ENCODE peak calls at places on chromosome 10, in seven cellular contexts. V is neural progenitor cell, J is iPS-NIHi11, B is T follicular helper cell, I is retina, K is neural crest cell, O is mesendoderm. C is an unnamed sample.

GRCh38 chr10:88996927-88997326 is 6.3 kb downstream of the FAS start:
- DNase-seq in V (no peak), J (no peak), B (no peak), I (no peak), K (no peak), O (no peak), C (no peak)

GRCh38 chr10:105024184-105024583 is 383.1 kb downstream of the SORCS3 start:
- DNase-seq in V (peak), J (peak), B (no peak), I (no peak), K (no peak), O (no peak), C (peak)

GRCh38 chr10:13535346-13535745 is 6.5 kb upstream of the BEND7 start:
- DNase-seq in V (no peak), J (no peak), B (no peak), I (no peak), K (no peak), O (no peak), C (no peak)

GRCh38 chr10:72738476-72738875 is 46.5 kb downstream of the MCU start:
- DNase-seq in V (no peak), J (no peak), B (no peak), I (no peak), K (no peak), O (no peak), C (peak)

GRCh38 chr10:5809541-5810154 is 3.6 kb downstream of the GDI2 start:
- DNase-seq in V (no peak), J (no peak), B (no peak), I (no peak), K (no peak), O (no peak), C (no peak)

GRCh38 chr10:70982443-70982842 is 94.1 kb upstream of the PCBD1 start:
- DNase-seq in V (no peak), J (no peak), B (no peak), I (no peak), K (no peak), O (no peak), C (no peak)

GRCh38 chr10:123678376-123678775 is 12.2 kb downstream of the GPR26 start:
- DNase-seq in V (no peak), J (peak), B (no peak), I (no peak), K (no peak), O (peak), C (no peak)

GRCh38 chr10:112246-112645 is 23.0 kb upstream of the ZMYND11 start:
- DNase-seq in V (no peak), J (no peak), B (no peak), I (no peak), K (no peak), O (no peak), C (peak)

GRCh38 chr10:80455461-80456345 is 1.6 kb downstream of the TSPAN14 start:
- DNase-seq in V (no peak), J (no peak), B (no peak), I (no peak), K (no peak), O (no peak), C (no peak)

GRCh38 chr10:71431945-71432905 is 35.5 kb downstream of the CDH23 start:
- DNase-seq in V (peak), J (peak), B (no peak), I (no peak), K (no peak), O (peak), C (peak)

GRCh38 chr10:59303018-59303417 is 59.3 kb downstream of the FAM13C start:
- DNase-seq in V (no peak), J (no peak), B (no peak), I (no peak), K (no peak), O (peak), C (no peak)

GRCh38 chr10:34994565-34995142 is 95.5 kb downstream of the CUL2 start:
- DNase-seq in V (peak), J (peak), B (peak), I (peak), K (peak), O (peak), C (peak)

GRCh38 chr10:58856508-58857240 is 319.8 kb upstream of the PHYHIPL start:
- DNase-seq in V (peak), J (peak), B (no peak), I (no peak), K (no peak), O (peak), C (peak)

GRCh38 chr10:7260912-7261700 is 149.7 kb downstream of the SFMBT2 start:
- DNase-seq in V (no peak), J (no peak), B (no peak), I (no peak), K (no peak), O (no peak), C (no peak)

GRCh38 chr10:104035107-104035816 is 50.4 kb downstream of the COL17A1 start:
- DNase-seq in V (no peak), J (no peak), B (no peak), I (no peak), K (no peak), O (no peak), C (no peak)

GRCh38 chr10:127600479-127600878 is 51.4 kb downstream of the NPS start:
- DNase-seq in V (peak), J (peak), B (no peak), I (peak), K (peak), O (peak), C (peak)

GRCh38 chr10:35079763-35080162 is 10.4 kb downstream of the CUL2 start:
- DNase-seq in V (no peak), J (no peak), B (no peak), I (no peak), K (no peak), O (no peak), C (no peak)

GRCh38 chr10:91088300-91089140 is 131.9 kb upstream of the PCGF5 start:
- DNase-seq in V (no peak), J (peak), B (no peak), I (no peak), K (no peak), O (peak), C (no peak)

GRCh38 chr10:96832721-96833219 is 672 bp downstream of the LCOR start:
- DNase-seq in V (no peak), J (peak), B (peak), I (peak), K (peak), O (no peak), C (peak)

GRCh38 chr10:104209575-104210198 is 22.5 kb downstream of the CFAP43 start:
- DNase-seq in V (peak), J (peak), B (peak), I (peak), K (peak), O (peak), C (peak)

GRCh38 chr10:122498521-122498920 is 37.2 kb downstream of the HTRA1 start:
- DNase-seq in V (no peak), J (no peak), B (no peak), I (no peak), K (no peak), O (no peak), C (no peak)

GRCh38 chr10:71899665-71900412 is 48.8 kb upstream of the PSAP start:
- DNase-seq in V (no peak), J (no peak), B (no peak), I (no peak), K (no peak), O (no peak), C (no peak)

GRCh38 chr10:79022565-79023488 is 45.9 kb upstream of the ZMIZ1 start:
- DNase-seq in V (peak), J (peak), B (no peak), I (no peak), K (no peak), O (peak), C (peak)

GRCh38 chr10:125048101-125048864 is 106.4 kb downstream of the ZRANB1 start:
- DNase-seq in V (peak), J (peak), B (peak), I (peak), K (peak), O (peak), C (peak)

GRCh38 chr10:65235846-65236245 is 1690.0 kb upstream of the LRRTM3 start:
- DNase-seq in V (no peak), J (no peak), B (no peak), I (no peak), K (no peak), O (no peak), C (no peak)

C was measured in left kidney.